ENCODE peak calls at places on chromosomes 11 and 22, in six cellular contexts. G is activated naive CD8-positive, alpha-beta T cell treated with anti-CD3 and anti-CD28 coated beads, Interleukin-2, amount 50 U/mL, for 24 hours; W is lower lobe of right lung; J is transverse colon; X is CD8-positive, alpha-beta T cell; Y is stromal cell of bone marrow. U is an unnamed sample.

GRCh38 chr11:65789230-65790103 is 2.6 kb downstream of the OVOL1 start:
- DNase-seq in Y (no peak), J (no peak), W (no peak), X (no peak), G (no peak), U (no peak)

GRCh38 chr11:120229451-120230424 is 10.2 kb upstream of the POU2F3 start:
- DNase-seq in G (peak; percentile 27), W (no peak), X (peak; percentile 13), J (no peak), Y (no peak), U (no peak)

GRCh38 chr11:27754035-27755017 is 54.1 kb upstream of the BDNF start:
- DNase-seq in G (no peak), J (no peak), X (no peak), Y (peak; percentile 27), W (no peak), U (no peak)

GRCh38 chr11:128949791-128950454 is 7.3 kb upstream of the TP53AIP1 start:
- DNase-seq in Y (no peak), W (no peak), X (no peak), G (no peak), J (no peak), U (no peak)

GRCh38 chr11:118398797-118399564 is 2.4 kb upstream of the ATP5MG start:
- DNase-seq in J (no peak), W (no peak), X (peak; percentile 54), G (peak; percentile 12), Y (no peak), U (no peak)

GRCh38 chr11:63666874-63667273 is 4.3 kb downstream of the ATL3 start:
- DNase-seq in J (no peak), G (no peak), W (no peak), X (no peak), Y (no peak), U (no peak)

GRCh38 chr11:69963533-69964246 is 114.4 kb upstream of the ANO1 start:
- DNase-seq in J (no peak), W (no peak), X (no peak), Y (no peak), G (no peak), U (no peak)

GRCh38 chr11:65862191-65862735 is 2.0 kb downstream of the MUS81 start:
- DNase-seq in Y (no peak), X (peak; percentile 3), G (no peak), W (peak; percentile 47), J (no peak), U (no peak)

GRCh38 chr11:79440451-79441158 is at the start of gene TENM4:
- DNase-seq in X (no peak), G (peak; percentile 10), Y (peak; percentile 66), J (peak; percentile 35), W (peak; percentile 60), U (no peak)

GRCh38 chr22:49188091-49188490 is 639.6 kb downstream of the BRD1 start:
- DNase-seq in Y (no peak), W (no peak), X (no peak), J (no peak), G (no peak), U (no peak)

GRCh38 chr11:35148163-35148562 is 9.2 kb downstream of the CD44 start:
- DNase-seq in G (peak; percentile 52), J (no peak), X (peak; percentile 65), W (no peak), Y (no peak), U (no peak)

GRCh38 chr22:35517207-35517606 is 23.4 kb upstream of the RASD2 start:
- DNase-seq in Y (no peak), J (no peak), X (no peak), G (no peak), W (no peak), U (no peak)

GRCh38 chr11:111521132-111521531 is 6.6 kb downstream of the HOATZ start:
- DNase-seq in Y (no peak), X (no peak), J (no peak), W (no peak), G (no peak), U (no peak)